ENCODE peak calls at places on chromosomes 16 and 17, in ten cellular contexts. X is RPMI8226; A is iPS-NIHi11; T is left ventricle myocardium inferior; F is stimulated activated CD4-positive, alpha-beta T cell treated with anti-CD3 and anti-CD28 coated beads, Interleukin-12 subunit alpha, Interleukin-12 subunit beta, amount 100 ng/mL, for 24 hours; M is DMS79; I is fibroblast of mammary gland; O is ascending aorta; Q is MM.1S; C is AG08395. G is an unnamed sample.

GRCh38 chr16:57637424-57637823 is 9.0 kb downstream of the ADGRG1 start:
- DNase-seq in X (no peak), A (no peak), T (peak), F (no peak), M (no peak), I (no peak), O (no peak), Q (no peak), C (no peak), G (no peak)

GRCh38 chr16:14324581-14324980 is 253.5 kb downstream of the MRTFB start:
- DNase-seq in X (no peak), A (no peak), T (no peak), F (no peak), M (no peak), I (no peak), O (no peak), Q (no peak), C (no peak), G (peak)

GRCh38 chr16:14015461-14015860 is 55.7 kb upstream of the MRTFB start:
- DNase-seq in X (no peak), A (no peak), T (no peak), F (no peak), M (no peak), I (no peak), O (no peak), Q (no peak), C (no peak), G (no peak)

GRCh38 chr17:75499313-75500022 is 15.9 kb downstream of the CASKIN2 start:
- DNase-seq in X (no peak), A (no peak), T (no peak), F (no peak), M (no peak), I (no peak), O (no peak), Q (no peak), C (no peak), G (no peak)

GRCh38 chr17:68310141-68310540 is 18.8 kb downstream of the ARSG start:
- DNase-seq in X (no peak), A (no peak), T (no peak), F (no peak), M (no peak), I (no peak), O (no peak), Q (no peak), C (no peak), G (no peak)

GRCh38 chr17:58960068-58960467 is 146.6 kb downstream of the TRIM37 start:
- DNase-seq in X (peak), A (peak), T (no peak), F (no peak), M (peak), I (peak), O (no peak), Q (peak), C (peak), G (peak)

GRCh38 chr17:64130559-64131001 is 636 bp upstream of the ERN1 start:
- DNase-seq in X (peak), A (no peak), T (no peak), F (peak), M (peak), I (peak), O (peak), Q (no peak), C (peak), G (peak)

GRCh38 chr16:52624891-52625290 is 77.9 kb upstream of the TOX3 start:
- DNase-seq in X (no peak), A (no peak), T (no peak), F (no peak), M (no peak), I (no peak), O (no peak), Q (no peak), C (no peak), G (no peak)

GRCh38 chr16:88792668-88793587 is 7.9 kb upstream of the PIEZO1 start:
- DNase-seq in X (no peak), A (no peak), T (no peak), F (no peak), M (no peak), I (no peak), O (no peak), Q (no peak), C (no peak), G (no peak)

GRCh38 chr16:69741519-69741918 is 13.2 kb downstream of the NOB1 start:
- DNase-seq in X (no peak), A (no peak), T (no peak), F (no peak), M (no peak), I (peak), O (no peak), Q (no peak), C (no peak), G (peak)

GRCh38 chr16:88297178-88297720 is 85.5 kb upstream of the ZNF469 start:
- DNase-seq in X (peak), A (no peak), T (no peak), F (no peak), M (no peak), I (no peak), O (no peak), Q (no peak), C (no peak), G (no peak)

GRCh38 chr17:46890638-46891037 is 32.3 kb upstream of the GOSR2 start:
- DNase-seq in X (no peak), A (no peak), T (no peak), F (no peak), M (no peak), I (no peak), O (no peak), Q (no peak), C (no peak), G (no peak)

GRCh38 chr16:27377666-27378485 is 24.1 kb upstream of the IL21R start:
- DNase-seq in X (no peak), A (no peak), T (no peak), F (no peak), M (no peak), I (no peak), O (peak), Q (no peak), C (no peak), G (no peak)

GRCh38 chr16:67141391-67141790 is 9.4 kb downstream of the B3GNT9 start:
- DNase-seq in X (no peak), A (no peak), T (no peak), F (no peak), M (no peak), I (no peak), O (no peak), Q (no peak), C (no peak), G (no peak)

GRCh38 chr17:10380631-10381408 is 8.0 kb upstream of the MYH13 start:
- DNase-seq in X (no peak), A (no peak), T (no peak), F (no peak), M (no peak), I (peak), O (no peak), Q (no peak), C (peak), G (no peak)